ENCODE peak calls at places on chromosomes 16 and 17, in seven cellular contexts. P is stomach, X is GM12865, N is choroid plexus epithelial cell, Q is cardiac muscle cell, G is left ventricle myocardium inferior, U is foreskin fibroblast. Y is an unnamed sample.

GRCh38 chr16:11354733-11355574 is 9.7 kb downstream of the RMI2 start:
- DNase-seq in P (no peak), X (peak), N (peak), Q (no peak), G (no peak), U (peak), Y (peak)

GRCh38 chr17:65670667-65671371 is 109.4 kb upstream of the AXIN2 start:
- DNase-seq in P (no peak), X (no peak), N (no peak), Q (no peak), G (no peak), U (no peak), Y (no peak)

GRCh38 chr16:25143898-25144297 is 32.4 kb downstream of the LCMT1 start:
- DNase-seq in P (no peak), X (no peak), N (no peak), Q (no peak), G (no peak), U (no peak), Y (no peak)

GRCh38 chr17:42428141-42428944 is 5.3 kb upstream of the CAVIN1 start:
- DNase-seq in P (peak), X (peak), N (peak), Q (peak), G (no peak), U (peak), Y (peak)

GRCh38 chr17:79974786-79975497 is 60.7 kb downstream of the TBC1D16 start:
- DNase-seq in P (peak), X (peak), N (no peak), Q (no peak), G (no peak), U (no peak), Y (no peak)

GRCh38 chr16:69858196-69859104 is 92.7 kb upstream of the CLEC18A start:
- DNase-seq in P (no peak), X (no peak), N (no peak), Q (no peak), G (no peak), U (no peak), Y (no peak)

GRCh38 chr16:86296263-86296662 is 214.1 kb upstream of the FOXF1 start:
- DNase-seq in P (no peak), X (no peak), N (no peak), Q (no peak), G (no peak), U (no peak), Y (no peak)

GRCh38 chr17:73387746-73388577 is 76.2 kb upstream of the CDC42EP4 start:
- DNase-seq in P (no peak), X (no peak), N (peak), Q (no peak), G (no peak), U (peak), Y (no peak)

GRCh38 chr16:31177136-31177535 is 2.8 kb upstream of the FUS start:
- DNase-seq in P (no peak), X (no peak), N (peak), Q (no peak), G (no peak), U (peak), Y (no peak)

GRCh38 chr16:85479972-85480726 is 133.0 kb upstream of the GSE1 start:
- DNase-seq in P (peak), X (peak), N (no peak), Q (peak), G (no peak), U (no peak), Y (no peak)

GRCh38 chr16:3171181-3171854 is 16.7 kb upstream of the OR1F1 start:
- DNase-seq in P (no peak), X (peak), N (no peak), Q (no peak), G (no peak), U (no peak), Y (no peak)
- H3K4me3 ChIP-seq in P (peak), X (peak), N (no peak), Q (no peak), G (peak), U (no peak), Y (no peak)

GRCh38 chr17:69677130-69677529 is 262.6 kb downstream of the MAP2K6 start:
- DNase-seq in P (no peak), X (no peak), N (peak), Q (no peak), G (no peak), U (no peak), Y (no peak)
- TF ChIP-seq CTCF in P (no peak), X (no peak), N (peak), Q (no peak), G (peak), U (no peak), Y (peak)

DNA sequence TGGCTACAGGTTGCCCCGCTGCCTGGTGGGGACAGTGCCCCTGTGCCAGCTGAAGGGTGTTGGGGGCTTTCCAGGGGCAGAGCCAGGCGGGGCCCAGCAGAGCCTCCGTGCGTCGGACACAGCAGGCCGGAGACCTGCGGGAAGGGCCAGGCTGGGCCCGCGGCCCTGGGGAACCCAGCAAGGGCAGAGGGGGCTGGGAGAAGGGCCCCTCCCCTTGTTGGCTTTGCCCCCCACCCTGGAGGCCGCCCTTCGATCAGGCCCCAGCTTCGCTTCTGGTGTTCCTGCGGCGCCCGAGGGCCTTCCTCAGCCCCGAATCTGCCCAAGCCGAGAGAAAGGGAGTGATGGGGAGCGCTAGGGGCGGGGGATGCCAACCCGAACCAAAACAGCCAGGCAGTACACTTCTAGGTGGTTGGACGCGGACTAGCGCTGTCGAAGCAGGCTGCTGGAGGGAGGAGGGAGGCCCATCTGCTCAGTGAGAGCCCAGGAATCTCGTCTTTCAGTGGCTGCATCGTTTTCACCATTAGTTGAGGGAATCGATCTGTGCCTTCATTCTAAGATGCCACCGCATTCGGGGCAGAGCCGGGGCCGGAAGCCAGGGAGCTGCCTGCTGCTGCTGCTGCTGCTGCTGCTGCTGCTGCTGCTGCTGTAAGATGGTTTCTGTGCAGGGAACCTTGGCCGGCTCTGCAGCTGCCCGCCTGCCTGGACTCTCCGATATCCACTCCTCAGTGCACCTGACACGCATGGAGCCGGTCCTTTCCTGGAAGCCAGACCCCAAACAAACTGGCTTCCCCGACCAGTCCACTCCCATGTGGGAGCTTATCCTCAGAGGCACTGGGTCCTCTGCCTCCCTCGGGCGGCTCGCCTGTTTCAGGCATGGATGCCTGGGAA is 1.6 kb downstream of the JPH3 start:
- DNase-seq in P (no peak), X (no peak), N (no peak), Q (peak), G (no peak), U (no peak), Y (no peak)
- H3K4me3 ChIP-seq in P (peak), X (no peak), N (no peak), Q (peak), G (no peak), U (no peak), Y (no peak)

GRCh38 chr17:63567229-63567628 is 17.0 kb downstream of the DCAF7 start:
- DNase-seq in P (no peak), X (no peak), N (no peak), Q (no peak), G (no peak), U (no peak), Y (no peak)

GRCh38 chr17:63568563-63568962 is 18.3 kb downstream of the DCAF7 start:
- DNase-seq in P (no peak), X (no peak), N (no peak), Q (no peak), G (no peak), U (no peak), Y (no peak)

GRCh38 chr17:63573634-63574033 is 23.4 kb downstream of the DCAF7 start:
- DNase-seq in P (no peak), X (no peak), N (no peak), Q (no peak), G (no peak), U (no peak), Y (no peak)

GRCh38 chr17:63571632-63572310 is 21.5 kb downstream of the DCAF7 start:
- DNase-seq in P (no peak), X (no peak), N (peak), Q (peak), G (no peak), U (peak), Y (peak)
- TF ChIP-seq CTCF in P (no peak), X (no peak), N (no peak), Q (no peak), G (no peak), U (no peak), Y (no peak)

GRCh38 chr16:28923231-28923587 is 1.8 kb downstream of the RABEP2 start:
- DNase-seq in P (no peak), X (no peak), N (no peak), Q (no peak), G (no peak), U (no peak), Y (no peak)
- H3K4me3 ChIP-seq in P (no peak), X (peak), N (no peak), Q (no peak), G (no peak), U (no peak), Y (no peak)

Y was measured in AG04450.